ENCODE peak calls at places on chromosomes 1 and 21, in four cellular contexts. O is NB4, F is HFFc6, Y is coronary artery. M is an unnamed sample.

GRCh38 chr1:77670330-77670729 is 12.1 kb downstream of the ZZZ3 start:
- DNase-seq in O (no peak), F (no peak), Y (no peak), M (no peak)

GRCh38 chr1:82517586-82517985 is 716.9 kb downstream of the ADGRL2 start:
- DNase-seq in O (no peak), F (no peak), Y (peak; percentile 75), M (no peak)

GRCh38 chr1:54460346-54460745 is 54.2 kb upstream of the SSBP3 start:
- DNase-seq in O (no peak), F (no peak), Y (peak; percentile 45), M (no peak)

GRCh38 chr1:61334718-61335589 is 252.6 kb downstream of the NFIA start:
- DNase-seq in O (no peak), F (no peak), Y (peak; percentile 80), M (no peak)

GRCh38 chr21:35436899-35437298 is 387.8 kb upstream of the RUNX1 start:
- DNase-seq in O (no peak), F (no peak), Y (no peak), M (no peak)

GRCh38 chr1:212514782-212515181 is 82.1 kb downstream of the NENF start:
- DNase-seq in O (no peak), F (no peak), Y (no peak), M (peak; percentile 40)

GRCh38 chr1:147631839-147632238 is 38.5 kb downstream of the ACP6 start:
- DNase-seq in O (no peak), F (no peak), Y (no peak), M (no peak)

GRCh38 chr1:202982715-202983435 is 15.8 kb upstream of the CYB5R1 start:
- DNase-seq in O (peak; percentile 27), F (no peak), Y (no peak), M (no peak)

GRCh38 chr1:16618719-16619118 is 5.4 kb upstream of the NBPF1 start:
- DNase-seq in O (no peak), F (no peak), Y (peak; percentile 81), M (no peak)

GRCh38 chr21:33021667-33022066 is 4.1 kb upstream of the OLIG2 start:
- DNase-seq in O (no peak), F (no peak), Y (peak; percentile 54), M (peak; percentile 23)

GRCh38 chr1:5864256-5864655 is 128.0 kb downstream of the NPHP4 start:
- DNase-seq in O (no peak), F (no peak), Y (no peak), M (no peak)

GRCh38 chr1:32239335-32239734 is 7.7 kb upstream of the FAM167B start:
- DNase-seq in O (no peak), F (no peak), Y (no peak), M (no peak)

GRCh38 chr1:13830170-13830569 is 130.2 kb downstream of the PRDM2 start:
- DNase-seq in O (no peak), F (no peak), Y (no peak), M (no peak)

GRCh38 chr1:221740260-221740830 is 1.5 kb downstream of the DUSP10 start:
- DNase-seq in O (no peak), F (no peak), Y (no peak), M (no peak)

GRCh38 chr1:88935522-88936222 is 44.3 kb upstream of the GTF2B start:
- DNase-seq in O (peak; percentile 54), F (peak; percentile 29), Y (no peak), M (peak; percentile 36)
- TF ChIP-seq CTCF in O (peak; percentile 25), F (peak; percentile 90), Y (no peak), M (peak; percentile 14)

DNA sequence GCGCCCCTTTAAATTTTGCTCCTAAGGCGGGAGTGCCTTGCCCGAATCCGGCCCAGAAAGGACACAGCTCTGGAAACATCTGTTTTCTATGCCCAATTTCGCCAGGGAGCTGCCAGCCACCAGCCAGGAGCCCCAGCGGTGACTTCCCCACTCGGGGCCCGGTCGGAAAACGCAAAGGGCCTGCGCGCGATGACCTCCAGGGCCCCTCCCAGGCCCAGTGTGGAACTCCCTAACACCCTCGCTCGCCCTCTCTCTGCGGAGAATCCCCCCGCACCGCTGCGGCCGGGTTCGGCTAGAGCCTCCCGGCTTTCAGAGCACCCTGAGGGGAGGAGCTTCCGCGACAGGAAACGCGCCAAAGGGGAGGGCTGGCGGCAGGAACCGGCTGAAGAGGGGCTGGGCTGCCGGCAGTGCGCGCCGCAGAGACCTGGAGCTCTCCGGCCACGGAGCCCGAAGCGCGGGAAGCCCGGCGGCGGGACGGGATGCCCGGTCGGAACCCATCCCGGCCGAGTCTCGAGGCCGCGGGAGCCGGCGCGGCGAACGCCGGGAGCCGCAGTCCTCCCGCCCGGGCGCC is 505 bp downstream of the CLSPN start:
- DNase-seq in O (peak; percentile 94), F (peak; percentile 73), Y (peak; percentile 88), M (peak; percentile 93)
- TF ChIP-seq CTCF in O (no peak), F (peak; percentile 30), Y (no peak), M (no peak)

DNA sequence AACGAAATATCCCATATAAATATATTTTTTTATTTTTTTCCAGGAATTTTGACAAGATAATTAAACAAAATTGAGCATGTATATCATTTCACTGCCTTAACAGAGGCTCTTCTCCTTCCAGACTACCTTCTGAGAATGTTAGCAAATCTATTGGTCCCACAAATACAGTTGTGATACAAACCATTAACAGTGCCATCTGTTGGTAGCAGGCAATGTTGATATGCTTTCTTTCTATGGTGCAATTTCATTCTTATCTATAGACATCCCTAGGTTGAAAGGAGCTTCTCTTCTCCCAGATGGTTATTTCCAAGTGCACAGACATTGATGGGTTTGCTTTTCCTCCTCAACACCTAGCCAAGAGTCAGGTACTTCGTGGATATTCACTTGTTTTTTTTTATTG is 303.6 kb downstream of the USH2A start:
- DNase-seq in O (peak; percentile 43), F (peak; percentile 33), Y (no peak), M (peak; percentile 9)
- TF ChIP-seq CTCF in O (peak; percentile 39), F (peak; percentile 79), Y (no peak), M (no peak)

GRCh38 chr1:20507248-20507563 is 745 bp downstream of the MUL1 start:
- DNase-seq in O (no peak), F (no peak), Y (no peak), M (no peak)

GRCh38 chr1:20508411-20508771 is 440 bp upstream of the MUL1 start:
- DNase-seq in O (no peak), F (no peak), Y (no peak), M (no peak)

GRCh38 chr1:20505488-20505887 is 2.5 kb downstream of the MUL1 start:
- DNase-seq in O (no peak), F (no peak), Y (no peak), M (no peak)

GRCh38 chr1:20511518-20512428 is 3.8 kb upstream of the MUL1 start:
- DNase-seq in O (no peak), F (no peak), Y (no peak), M (no peak)

DNA sequence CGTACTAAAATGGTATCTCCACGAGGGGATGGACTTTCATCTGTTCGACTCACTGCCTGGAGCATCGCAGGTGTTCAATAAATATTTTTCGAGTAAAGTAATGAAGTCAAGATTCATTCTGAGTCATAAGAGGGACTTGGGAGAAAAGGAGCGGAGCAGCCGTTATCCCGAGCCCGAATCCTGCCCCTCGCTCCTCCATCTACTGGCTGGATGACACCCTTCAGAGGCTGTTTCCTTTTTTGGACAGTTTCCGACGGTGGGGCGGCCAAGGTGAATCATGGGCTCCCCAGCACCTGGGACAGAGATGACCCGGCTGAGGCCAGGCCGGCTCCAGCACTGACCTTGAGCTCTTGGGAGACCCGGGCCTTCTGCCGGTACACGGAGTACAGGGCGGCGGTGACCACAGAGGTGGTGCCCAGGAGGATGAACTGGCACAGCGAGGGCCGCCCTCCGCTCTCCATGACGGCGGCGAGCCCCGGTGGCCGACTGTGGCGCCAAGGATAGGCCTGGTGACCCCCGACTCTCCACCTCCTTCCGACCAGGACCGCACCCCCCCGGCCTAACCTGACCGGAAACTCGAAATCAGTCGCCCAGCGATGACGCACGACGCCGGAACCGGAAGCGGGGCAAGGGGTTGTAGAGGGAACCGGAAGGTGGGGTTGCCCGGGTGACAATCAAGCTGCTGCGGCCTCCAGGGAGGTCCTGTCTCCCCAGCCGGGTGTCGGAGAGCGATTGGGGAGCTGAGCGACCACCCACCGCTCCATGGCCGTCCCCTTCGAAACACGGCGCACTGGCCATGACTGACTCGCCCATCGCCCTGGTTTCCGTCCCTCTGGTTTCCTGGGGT is at the start of gene MUL1:
- DNase-seq in O (peak; percentile 92), F (peak; percentile 83), Y (peak; percentile 95), M (peak; percentile 92)
- TF ChIP-seq CTCF in O (no peak), F (no peak), Y (no peak), M (no peak)

DNA sequence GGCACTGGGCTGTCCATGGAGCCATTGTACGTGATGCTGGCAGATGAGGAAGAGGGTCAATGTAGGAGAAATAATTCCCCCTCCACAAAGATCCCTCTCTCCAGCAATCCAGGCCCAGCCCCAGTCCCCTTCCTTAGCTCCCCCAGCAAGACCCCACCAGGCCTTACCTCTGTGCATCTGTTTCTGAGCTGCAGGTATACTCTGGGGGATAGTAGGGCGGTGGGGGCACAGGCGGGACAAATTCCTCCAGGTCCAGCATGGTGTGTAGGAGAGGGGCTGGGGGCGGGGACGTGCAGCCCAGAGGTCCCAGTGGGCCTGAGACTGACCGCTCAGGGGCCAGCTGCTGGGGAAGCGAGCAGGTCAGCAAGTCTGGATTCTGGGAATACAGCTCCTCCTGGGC is 3.7 kb downstream of the ENTREP3 start:
- DNase-seq in O (no peak), F (no peak), Y (no peak), M (peak; percentile 4)
- TF ChIP-seq CTCF in O (no peak), F (no peak), Y (no peak), M (no peak)